ENCODE peak calls at places on chromosome 16, in five cellular contexts. W, Z, G, K and B are unnamed samples.

GRCh38 chr16:70572926-70573270 is 49.3 kb downstream of the SF3B3 start:
- DNase-seq in W (no peak), G (no peak), Z (no peak), K (no peak), B (no peak)

GRCh38 chr16:66429290-66429962 is 2.3 kb downstream of the BEAN1 start:
- DNase-seq in W (no peak), K (no peak), G (no peak), Z (no peak), B (no peak)

GRCh38 chr16:4511441-4512082 is 27.0 kb downstream of the CDIP1 start:
- DNase-seq in K (peak; percentile 26), Z (peak; percentile 43), G (no peak), W (peak; percentile 73), B (peak; percentile 39)

GRCh38 chr16:4109250-4109736 is 6.9 kb downstream of the ADCY9 start:
- DNase-seq in K (no peak), G (no peak), W (no peak), Z (no peak), B (no peak)

GRCh38 chr16:88554711-88555264 is 15.4 kb upstream of the ZC3H18 start:
- DNase-seq in K (no peak), W (no peak), G (no peak), Z (no peak), B (no peak)

GRCh38 chr16:5605404-5605803 is 507.8 kb upstream of the EEF2KMT start:
- DNase-seq in K (no peak), G (no peak), Z (no peak), W (no peak), B (no peak)

GRCh38 chr16:8070501-8070900 is 519.8 kb downstream of the TMEM114 start:
- DNase-seq in G (no peak), Z (no peak), K (no peak), W (no peak), B (no peak)

GRCh38 chr16:53924311-53924860 is 220.4 kb downstream of the FTO start:
- DNase-seq in G (no peak), W (no peak), K (no peak), Z (peak; percentile 38), B (no peak)

GRCh38 chr16:1993731-1994131 is 4.0 kb downstream of the SYNGR3 start:
- DNase-seq in K (no peak), Z (peak; percentile 45), W (no peak), G (no peak), B (peak; percentile 82)

GRCh38 chr16:55495616-55496289 is 13.1 kb upstream of the LPCAT2 start:
- DNase-seq in W (no peak), K (peak; percentile 91), Z (no peak), G (no peak), B (no peak)

GRCh38 chr16:12421688-12422087 is 382.0 kb downstream of the CPPED1 start:
- DNase-seq in Z (no peak), G (no peak), K (no peak), W (no peak), B (no peak)

GRCh38 chr16:24838554-24839266 is 7.1 kb upstream of the SLC5A11 start:
- DNase-seq in W (no peak), G (no peak), Z (peak; percentile 92), K (peak; percentile 70), B (no peak)

GRCh38 chr16:25009822-25010221 is 5.3 kb downstream of the ARHGAP17 start:
- DNase-seq in K (no peak), W (no peak), Z (no peak), G (no peak), B (peak; percentile 43)

GRCh38 chr16:22643886-22644285 is 133.2 kb downstream of the NPIPB5 start:
- DNase-seq in G (no peak), K (no peak), W (no peak), Z (no peak), B (no peak)

GRCh38 chr16:22645868-22646267 is 135.2 kb downstream of the NPIPB5 start:
- DNase-seq in W (no peak), K (no peak), G (no peak), Z (no peak), B (peak; percentile 15)

GRCh38 chr16:22638393-22639206 is 127.9 kb downstream of the NPIPB5 start:
- DNase-seq in Z (no peak), G (no peak), K (no peak), W (no peak), B (no peak)

GRCh38 chr16:22641030-22641671 is 130.5 kb downstream of the NPIPB5 start:
- DNase-seq in Z (peak; percentile 38), W (no peak), K (peak; percentile 46), G (no peak), B (no peak)

GRCh38 chr16:22642689-22643088 is 132.0 kb downstream of the NPIPB5 start:
- DNase-seq in K (no peak), Z (no peak), W (no peak), G (no peak), B (no peak)
- H3K4me3 ChIP-seq in K (no peak overlapping the region), Z (no peak overlapping the region), W (no peak overlapping the region), G (no peak overlapping the region), B (no peak overlapping the region)

DNA sequence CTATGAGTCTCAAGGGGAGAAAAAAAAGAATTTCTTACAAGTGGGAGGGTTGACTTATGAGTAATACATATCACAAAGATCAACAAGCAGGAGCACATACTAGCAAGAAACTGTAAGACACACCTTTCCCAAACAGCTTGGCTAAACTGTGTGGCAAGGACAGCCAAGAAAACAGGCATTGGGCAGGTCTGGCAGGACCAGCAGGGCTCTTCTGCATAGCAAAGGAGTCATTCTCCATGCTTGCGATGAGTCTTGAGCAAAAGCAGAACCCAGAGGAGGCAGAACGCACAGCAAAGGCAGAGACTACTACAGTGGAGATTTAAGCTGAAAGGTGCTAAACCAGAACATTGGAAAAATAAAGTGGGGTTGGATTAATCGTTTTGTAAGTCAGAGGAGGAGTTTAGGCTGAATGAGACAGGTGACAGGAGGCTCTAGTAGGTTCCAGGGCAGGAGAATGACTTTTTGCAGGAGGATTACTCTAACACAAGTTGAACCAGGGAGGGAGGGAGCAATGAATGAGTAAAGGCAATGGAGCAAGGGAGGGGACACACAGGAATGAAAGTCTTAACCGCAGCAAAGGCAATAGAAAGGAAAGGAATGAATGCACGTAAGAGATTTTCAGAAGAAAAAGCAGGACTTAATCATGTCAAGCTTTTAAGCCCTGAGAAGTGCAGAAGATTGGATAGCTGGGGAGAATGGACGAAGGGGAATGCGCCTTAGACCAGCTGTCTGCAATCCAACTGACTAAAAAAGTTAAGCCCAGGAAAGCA is 2.7 kb downstream of the N4BP1 start:
- DNase-seq in Z (no peak), K (peak; percentile 68), G (no peak), W (no peak), B (no peak)
- H3K4me3 ChIP-seq in Z (no peak overlapping the region), K (no peak overlapping the region), G (peak overlapping the region; percentile 68), W (no peak overlapping the region), B (no peak overlapping the region)

GRCh38 chr16:75320435-75320834 is 69.0 kb upstream of the BCAR1 start:
- DNase-seq in G (no peak), W (no peak), K (no peak), Z (no peak), B (no peak)
- H3K4me3 ChIP-seq in G (peak overlapping the region; percentile 21), W (no peak overlapping the region), K (peak overlapping the region; percentile 18), Z (no peak overlapping the region), B (no peak overlapping the region)

DNA sequence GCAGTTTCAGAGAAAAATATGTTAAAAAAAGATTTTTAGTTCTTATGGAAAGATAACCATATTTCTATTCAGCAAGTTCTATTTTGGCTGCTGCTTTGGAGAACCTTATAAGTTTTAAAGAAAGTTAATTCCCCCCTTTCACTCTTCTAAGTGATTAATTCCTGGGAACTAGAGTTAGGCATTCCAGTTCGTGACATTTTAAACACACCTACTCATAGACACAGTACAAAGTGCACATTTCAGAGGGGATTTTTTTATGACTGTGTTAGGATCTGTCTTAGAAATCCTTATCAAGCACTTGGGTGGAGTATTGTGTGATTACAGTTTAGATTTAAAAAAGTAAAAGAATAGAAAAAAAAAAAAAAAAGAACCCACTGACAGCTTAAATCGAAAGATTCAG is 3.5 kb upstream of the CDH11 start:
- DNase-seq in K (no peak), G (no peak), Z (no peak), W (no peak), B (no peak)
- H3K4me3 ChIP-seq in K (peak overlapping the region; percentile 98), G (no peak overlapping the region), Z (no peak overlapping the region), W (no peak overlapping the region), B (no peak overlapping the region)

GRCh38 chr16:28084209-28084608 is 20.7 kb upstream of the GSG1L start:
- DNase-seq in G (no peak), Z (no peak), W (no peak), K (no peak), B (no peak)

GRCh38 chr16:28086496-28087139 is 23.1 kb upstream of the GSG1L start:
- DNase-seq in G (no peak), Z (no peak), W (no peak), K (no peak), B (no peak)

GRCh38 chr16:28085376-28086171 is 22.1 kb upstream of the GSG1L start:
- DNase-seq in W (no peak), Z (no peak), K (no peak), G (no peak), B (no peak)

GRCh38 chr16:28081391-28081790 is 17.9 kb upstream of the GSG1L start:
- DNase-seq in K (no peak), G (no peak), Z (no peak), W (no peak), B (no peak)

GRCh38 chr16:28082624-28083023 is 19.1 kb upstream of the GSG1L start:
- DNase-seq in G (no peak), W (no peak), K (no peak), Z (peak; percentile 72), B (no peak)
- H3K4me3 ChIP-seq in G (no peak overlapping the region), W (no peak overlapping the region), K (no peak overlapping the region), Z (no peak overlapping the region), B (no peak overlapping the region)

GRCh38 chr16:56606688-56607618 is 1.4 kb upstream of the MT2A start:
- DNase-seq in Z (no peak), W (peak; percentile 91), G (no peak), K (peak; percentile 97), B (peak; percentile 89)
- H3K4me3 ChIP-seq in Z (no peak overlapping the region), W (peak overlapping the region; percentile 12), G (no peak overlapping the region), K (peak overlapping the region; percentile 7), B (no peak overlapping the region)

GRCh38 chr16:64730261-64730660 is 391.6 kb downstream of the CDH11 start:
- DNase-seq in G (no peak), W (no peak), Z (no peak), K (peak; percentile 16), B (no peak)

GRCh38 chr16:64718481-64718880 is 403.4 kb downstream of the CDH11 start:
- DNase-seq in W (no peak), K (no peak), Z (no peak), G (no peak), B (no peak)

DNA sequence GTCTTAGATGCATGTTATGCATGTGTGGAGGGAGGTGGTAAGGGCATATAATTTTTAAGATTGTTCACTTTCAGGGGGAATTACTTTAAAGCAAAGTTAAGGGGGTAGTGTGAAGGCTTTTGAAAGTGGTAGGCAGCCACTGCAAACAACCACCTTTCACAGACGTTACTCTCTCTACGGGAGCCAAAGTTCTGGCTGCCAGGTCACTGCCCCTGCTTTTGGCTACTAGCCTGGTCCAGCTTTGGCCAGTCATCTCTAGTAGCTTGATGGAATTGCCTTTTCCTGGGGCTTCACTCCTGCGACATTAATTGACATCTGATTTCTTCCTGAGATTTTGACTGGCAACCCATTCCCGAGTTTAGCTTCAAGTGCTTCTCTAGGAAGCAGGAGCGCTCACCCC is 397.5 kb downstream of the CDH11 start:
- DNase-seq in G (no peak), Z (no peak), K (no peak), W (no peak), B (no peak)
- H3K4me3 ChIP-seq in G (no peak overlapping the region), Z (no peak overlapping the region), K (no peak overlapping the region), W (no peak overlapping the region), B (no peak overlapping the region)